ENCODE peak calls at places on chromosomes 5 and 9, in ten cellular contexts. L is adrenal gland; S is tibial nerve; H is esophagus squamous epithelium; X is brain microvascular endothelial cell; J is psoas muscle; M is left lung; U is CD8-positive, alpha-beta T cell; F is CD4-positive, alpha-beta T cell; T is RWPE1. Y is an unnamed sample.

GRCh38 chr9:136808075-136808780 is 480 bp downstream of the RABL6 start:
- DNase-seq in F (peak), X (no peak), H (no peak), L (no peak), M (peak), S (no peak), U (peak), J (peak), T (peak), Y (no peak)

GRCh38 chr9:107213561-107214028 is 69.5 kb upstream of the RAD23B start:
- DNase-seq in S (no peak), M (no peak), F (no peak), X (peak), U (peak), J (no peak), L (no peak), T (peak), H (no peak), Y (no peak)

GRCh38 chr9:76725885-76726284 is 38.4 kb upstream of the PCA3 start:
- DNase-seq in T (no peak), L (no peak), H (no peak), S (no peak), U (no peak), J (no peak), F (no peak), X (no peak), M (no peak), Y (no peak)

GRCh38 chr5:59661939-59662615 is 231.4 kb downstream of the PDE4D start:
- DNase-seq in U (no peak), S (no peak), J (no peak), M (no peak), L (no peak), F (no peak), X (no peak), H (no peak), T (no peak), Y (no peak)

GRCh38 chr9:18184034-18184800 is 289.7 kb upstream of the ADAMTSL1 start:
- DNase-seq in X (no peak), H (no peak), J (no peak), L (no peak), M (no peak), U (no peak), S (no peak), F (no peak), T (no peak), Y (no peak)

GRCh38 chr9:129944501-129945116 is 98.4 kb downstream of the FNBP1 start:
- DNase-seq in M (no peak), T (no peak), L (no peak), X (no peak), F (peak), H (no peak), J (no peak), U (peak), S (no peak), Y (no peak)

GRCh38 chr9:83383034-83383433 is 155.2 kb downstream of the FRMD3 start:
- DNase-seq in T (no peak), L (no peak), H (no peak), S (no peak), U (no peak), J (no peak), M (no peak), F (no peak), X (no peak), Y (no peak)

GRCh38 chr9:72315089-72315509 is 49.9 kb downstream of the ZFAND5 start:
- DNase-seq in T (no peak), L (peak), F (no peak), J (peak), S (peak), M (no peak), X (no peak), U (no peak), H (no peak), Y (no peak)

GRCh38 chr9:109052416-109052815 is 39.1 kb upstream of the CTNNAL1 start:
- DNase-seq in F (no peak), L (no peak), X (peak), J (no peak), M (no peak), S (no peak), T (no peak), U (no peak), H (no peak), Y (no peak)

GRCh38 chr9:134330590-134330989 is 4.3 kb downstream of the RXRA start:
- DNase-seq in H (no peak), X (no peak), S (no peak), U (no peak), M (peak), T (no peak), J (peak), F (no peak), L (no peak), Y (no peak)

GRCh38 chr9:14323083-14323968 is 9.4 kb upstream of the NFIB start:
- DNase-seq in L (no peak), T (no peak), H (no peak), J (no peak), X (no peak), U (no peak), M (no peak), F (no peak), S (no peak), Y (no peak)

GRCh38 chr5:38931731-38932130 is 85.9 kb downstream of the OSMR start:
- DNase-seq in T (no peak), F (no peak), L (no peak), X (peak), U (no peak), M (no peak), J (no peak), H (no peak), S (no peak), Y (no peak)

GRCh38 chr5:132779961-132780360 is 2.9 kb upstream of the SEPTIN8 start:
- DNase-seq in F (no peak), X (no peak), T (no peak), M (no peak), L (no peak), J (no peak), H (no peak), S (no peak), U (no peak), Y (peak)

GRCh38 chr9:16532272-16532671 is 338.2 kb downstream of the BNC2 start:
- DNase-seq in T (no peak), S (no peak), U (no peak), J (no peak), M (no peak), F (no peak), H (no peak), L (no peak), X (no peak), Y (no peak)

GRCh38 chr5:83914199-83914598 is 193.5 kb upstream of the HAPLN1 start:
- DNase-seq in X (no peak), H (no peak), L (no peak), T (no peak), S (no peak), U (no peak), M (no peak), F (no peak), J (no peak), Y (no peak)

GRCh38 chr9:104879555-104880318 is 48.2 kb downstream of the ABCA1 start:
- DNase-seq in M (no peak), L (no peak), J (no peak), X (no peak), H (no peak), U (no peak), F (no peak), S (no peak), T (no peak), Y (no peak)

GRCh38 chr5:80231243-80231642 is 24.6 kb downstream of the SERINC5 start:
- DNase-seq in U (no peak), J (no peak), F (no peak), L (no peak), T (no peak), H (no peak), X (peak), S (no peak), M (no peak), Y (no peak)

GRCh38 chr5:125409101-125409495 is 662.7 kb upstream of the ZNF608 start:
- DNase-seq in X (peak), F (no peak), J (no peak), S (no peak), L (no peak), T (peak), M (no peak), H (no peak), U (no peak), Y (no peak)

GRCh38 chr5:124649548-124650501 is 96.6 kb downstream of the ZNF608 start:
- DNase-seq in L (peak), U (peak), M (peak), J (peak), H (peak), T (peak), F (peak), S (peak), X (peak), Y (peak)

GRCh38 chr5:80481019-80481893 is 6.6 kb upstream of the FAM151B start:
- DNase-seq in J (no peak), H (no peak), L (peak), F (no peak), S (no peak), X (peak), T (peak), M (no peak), U (peak), Y (no peak)

GRCh38 chr5:93899026-93899600 is 157.7 kb upstream of the POU5F2 start:
- DNase-seq in T (peak), U (no peak), H (no peak), F (no peak), L (no peak), X (no peak), M (no peak), S (no peak), J (no peak), Y (no peak)

GRCh38 chr9:29437515-29437914 is 1864.2 kb upstream of the C9orf72 start:
- DNase-seq in F (no peak), T (no peak), M (no peak), L (no peak), J (no peak), U (no peak), X (no peak), S (no peak), H (no peak), Y (no peak)

GRCh38 chr9:125884196-125884595 is 137.0 kb downstream of the PBX3 start:
- DNase-seq in L (no peak), F (no peak), U (no peak), J (no peak), M (no peak), S (no peak), T (no peak), X (no peak), H (no peak), Y (no peak)

GRCh38 chr5:57408714-57409113 is 73.9 kb downstream of the ACTBL2 start:
- DNase-seq in L (no peak), J (no peak), M (no peak), T (no peak), U (no peak), S (no peak), F (no peak), H (no peak), X (no peak), Y (no peak)

GRCh38 chr9:135254176-135255032 is 166.9 kb downstream of the OLFM1 start:
- DNase-seq in J (peak), S (no peak), U (no peak), L (no peak), T (no peak), X (no peak), M (peak), H (no peak), F (no peak), Y (no peak)

GRCh38 chr9:106916491-106917235 is 53.7 kb downstream of the ZNF462 start:
- DNase-seq in L (peak), F (no peak), T (peak), U (no peak), S (peak), H (no peak), M (no peak), J (peak), X (peak), Y (no peak)

GRCh38 chr5:134136771-134137170 is 22.3 kb downstream of the TCF7 start:
- DNase-seq in T (no peak), U (peak), F (peak), L (no peak), S (no peak), X (no peak), M (peak), H (no peak), J (no peak), Y (peak)

GRCh38 chr5:157178961-157179360 is 1.7 kb upstream of the ITK start:
- DNase-seq in U (no peak), F (no peak), X (no peak), J (no peak), M (no peak), H (no peak), L (no peak), T (no peak), S (no peak), Y (no peak)

GRCh38 chr9:100082786-100083185 is 16.0 kb downstream of the ERP44 start:
- DNase-seq in T (no peak), F (no peak), L (no peak), X (no peak), J (no peak), M (no peak), S (no peak), U (no peak), H (no peak), Y (no peak)

GRCh38 chr9:78026416-78026815 is 5.2 kb downstream of the GNAQ start:
- DNase-seq in S (no peak), L (no peak), H (no peak), U (no peak), X (no peak), T (no peak), F (no peak), M (no peak), J (no peak), Y (no peak)

GRCh38 chr9:78017294-78017693 is 14.3 kb downstream of the GNAQ start:
- DNase-seq in L (no peak), M (no peak), H (no peak), F (no peak), X (no peak), S (no peak), J (no peak), T (no peak), U (no peak), Y (no peak)

GRCh38 chr9:78025186-78025585 is 6.4 kb downstream of the GNAQ start:
- DNase-seq in U (no peak), L (no peak), M (no peak), H (no peak), T (no peak), S (no peak), J (no peak), X (no peak), F (no peak), Y (no peak)

GRCh38 chr9:78023003-78023741 is 8.4 kb downstream of the GNAQ start:
- DNase-seq in U (no peak), T (no peak), M (no peak), J (no peak), S (no peak), F (no peak), L (no peak), H (no peak), X (no peak), Y (peak)

GRCh38 chr9:78021692-78022091 is 9.9 kb downstream of the GNAQ start:
- DNase-seq in H (no peak), X (no peak), L (no peak), S (no peak), J (no peak), M (peak), U (no peak), F (no peak), T (no peak), Y (no peak)
- TF ChIP-seq CTCF in H (no peak), X (peak), L (no peak), S (peak), J (no peak), M (peak), U (no peak), F (no peak), T (no peak), Y (no peak)

DNA sequence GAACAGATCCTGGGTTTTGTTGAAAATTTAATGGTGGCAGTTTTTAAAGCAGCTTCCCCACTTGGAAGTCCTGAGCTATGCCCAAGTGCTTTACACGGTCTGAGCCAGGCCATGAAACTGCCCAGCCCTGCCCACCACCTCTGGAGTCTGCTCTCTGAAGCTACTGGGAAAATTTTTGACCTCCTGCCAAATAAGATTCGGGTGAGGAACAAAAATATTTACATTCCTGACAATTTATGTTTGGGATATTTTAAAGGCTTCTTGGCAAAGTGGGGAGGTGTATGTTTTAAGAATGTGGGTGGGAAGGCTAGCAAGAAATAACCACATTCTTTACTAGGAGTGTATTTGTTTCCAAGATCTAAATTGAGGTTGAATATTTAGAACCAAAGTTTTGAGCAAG is 50.0 kb downstream of the HACD4 start:
- DNase-seq in J (no peak), F (no peak), U (no peak), X (peak), T (no peak), S (no peak), M (no peak), H (no peak), L (no peak), Y (no peak)
- H3K27ac ChIP-seq in J (no peak), F (no peak), U (no peak), X (peak), T (peak), S (no peak), M (peak), H (peak), L (peak), Y (peak)

DNA sequence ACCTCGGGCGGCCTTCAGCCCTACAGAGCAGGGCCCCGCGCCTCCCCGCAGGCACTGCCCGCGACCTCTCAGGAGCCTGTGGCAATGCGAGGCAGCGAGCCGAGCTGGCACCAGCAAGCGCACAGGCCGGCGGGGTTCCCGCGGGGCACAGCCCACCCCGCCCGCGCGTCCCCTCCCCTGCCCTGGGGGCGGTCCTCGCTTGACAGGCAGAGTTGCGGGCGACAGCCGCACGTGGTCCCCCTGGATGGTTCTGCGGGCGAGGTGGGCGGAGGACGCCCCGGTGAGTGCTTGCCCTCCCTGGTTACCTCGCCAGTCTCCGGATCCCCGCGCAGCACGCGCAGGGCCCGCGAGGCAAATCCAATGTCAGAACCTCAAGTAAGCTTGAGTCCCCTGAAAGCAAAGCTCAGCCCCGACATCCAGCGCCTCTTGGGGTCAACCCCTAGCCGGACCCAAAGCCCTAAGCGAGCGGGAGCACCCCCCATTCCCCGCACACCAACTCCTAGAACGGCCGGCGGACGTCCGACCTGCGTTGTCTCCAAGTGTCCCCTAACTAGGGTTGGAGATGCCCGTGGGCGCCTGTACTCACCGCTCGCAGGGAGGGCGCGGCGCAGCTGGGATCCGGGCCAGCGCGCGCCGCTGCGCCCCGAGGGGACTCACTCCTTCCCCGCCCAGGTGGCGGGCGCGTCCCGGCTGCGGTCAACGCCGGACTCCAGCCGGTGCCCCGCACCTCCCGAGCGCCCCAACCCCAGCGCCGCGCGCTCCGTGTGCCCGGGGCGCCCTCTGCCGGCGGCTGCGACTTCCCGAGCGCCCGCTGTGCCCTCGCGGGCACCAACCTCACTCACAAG is at the start of gene DRD1:
- DNase-seq in L (peak), M (peak), X (no peak), J (peak), H (no peak), U (peak), S (no peak), T (peak), F (no peak), Y (no peak)
- TF ChIP-seq CTCF in L (peak), M (peak), X (peak), J (peak), H (peak), U (peak), S (peak), T (peak), F (peak), Y (peak)

DNA sequence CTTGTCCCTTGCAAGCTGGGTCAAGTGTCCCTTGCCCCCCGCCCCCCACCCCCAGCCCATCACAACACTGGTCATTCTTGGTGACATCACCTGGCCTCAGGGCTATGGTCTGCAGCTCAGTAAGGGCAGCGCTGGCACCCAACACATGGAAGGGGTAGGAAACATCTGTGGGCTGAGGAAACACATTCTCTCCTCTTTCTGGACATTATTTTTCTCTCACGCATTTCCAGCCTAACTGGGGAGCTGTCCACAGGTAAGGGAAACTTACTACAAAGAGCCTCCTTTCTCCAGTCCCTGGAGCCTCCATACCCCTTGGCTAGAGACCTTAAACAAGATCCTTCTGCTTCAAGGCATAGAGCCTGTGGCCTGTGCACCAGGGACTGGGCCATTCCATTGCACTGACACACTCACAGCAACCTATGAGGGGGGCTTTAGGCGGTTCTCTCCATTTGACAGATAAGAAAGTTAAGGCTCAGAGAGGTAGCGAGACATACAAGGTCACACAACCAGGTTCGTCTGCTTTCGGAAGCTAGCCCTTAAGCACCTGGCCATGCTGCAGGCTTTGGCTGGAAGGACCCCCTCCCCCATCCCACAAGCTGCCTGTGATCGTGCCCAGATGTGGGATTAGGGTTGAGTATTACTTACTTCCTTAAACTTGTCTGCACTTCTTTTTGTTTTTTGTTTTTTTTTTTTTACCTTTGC is 40.7 kb downstream of the CXXC5 start:
- DNase-seq in L (no peak), F (no peak), S (no peak), X (no peak), T (no peak), M (no peak), U (no peak), H (no peak), J (no peak), Y (no peak)
- H3K27ac ChIP-seq in L (peak), F (no peak), S (peak), X (no peak), T (no peak), M (no peak), U (no peak), H (no peak), J (peak), Y (no peak)

DNA sequence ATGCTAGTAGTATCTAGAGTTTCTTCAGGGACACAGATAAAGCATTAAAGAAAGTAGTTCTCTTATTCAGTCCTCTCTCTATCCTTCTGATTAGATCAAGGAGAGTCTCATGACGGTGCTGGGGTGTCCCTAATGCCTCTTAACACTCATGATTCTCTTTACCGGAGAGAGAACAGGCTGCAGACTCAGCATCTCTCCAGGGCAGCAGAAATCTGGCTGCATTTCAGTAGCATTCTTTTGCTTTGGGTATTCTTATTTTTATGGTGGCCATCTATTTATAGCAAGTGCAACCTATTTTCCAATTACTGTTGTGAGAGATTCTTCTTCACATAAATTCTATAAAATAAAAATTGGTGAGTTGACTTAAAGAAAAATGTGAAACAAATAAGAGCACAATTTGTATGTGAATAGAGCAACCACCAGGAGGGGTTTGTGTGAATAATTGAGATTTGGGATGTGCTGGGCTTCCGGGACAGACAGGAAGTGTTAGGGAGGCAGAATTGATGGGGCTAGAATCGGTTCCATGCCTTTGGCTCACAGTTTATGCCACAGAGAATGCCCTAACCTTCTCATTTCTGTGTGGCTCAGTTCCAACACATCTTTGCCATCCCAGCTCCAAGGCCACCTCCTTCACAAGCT is 23.8 kb upstream of the BOD1 start:
- DNase-seq in M (no peak), U (no peak), F (no peak), J (no peak), S (no peak), T (no peak), X (no peak), H (no peak), L (no peak), Y (peak)
- TF ChIP-seq CTCF in M (no peak), U (no peak), F (no peak), J (no peak), S (no peak), T (no peak), X (no peak), H (no peak), L (peak), Y (no peak)

GRCh38 chr5:9278925-9279603 is 266.8 kb downstream of the SEMA5A start:
- DNase-seq in H (no peak), T (no peak), J (no peak), U (no peak), L (no peak), S (no peak), X (no peak), F (no peak), M (no peak), Y (no peak)
- H3K27ac ChIP-seq in H (no peak), T (no peak), J (no peak), U (no peak), L (no peak), S (no peak), X (no peak), F (no peak), M (no peak), Y (no peak)

Y was measured in ascending aorta.